ENCODE peak calls at places on chromosomes 4 and X, in five cellular contexts. U is upper lobe of left lung, H is suprapubic skin, W is endothelial cell of umbilical vein, Q is stomach. B is an unnamed sample.

GRCh38 chr4:53541577-53542206 is 49.6 kb downstream of the LNX1 start:
- DNase-seq in U (no peak), W (peak; percentile 84), Q (no peak), H (no peak), B (no peak)

GRCh38 chrX:153465691-153466380 is 4.5 kb downstream of the HAUS7 start:
- DNase-seq in H (no peak), U (no peak), Q (no peak), W (no peak), B (no peak)

GRCh38 chrX:29841750-29842149 is 373.6 kb upstream of the MAGEB2 start:
- DNase-seq in W (peak; percentile 3), U (no peak), Q (no peak), H (no peak), B (no peak)

GRCh38 chr4:10364194-10364593 is 93.0 kb downstream of the ZNF518B start:
- DNase-seq in Q (no peak), W (no peak), H (no peak), U (no peak), B (no peak)

GRCh38 chr4:40825014-40825838 is 75.5 kb downstream of the NSUN7 start:
- DNase-seq in Q (no peak), H (peak; percentile 31), W (no peak), U (no peak), B (no peak)

GRCh38 chrX:3166670-3167455 is 125.6 kb downstream of the ARSF start:
- DNase-seq in H (no peak), U (no peak), Q (no peak), W (no peak), B (no peak)

GRCh38 chrX:30950391-30950790 is 61.3 kb upstream of the TAB3 start:
- DNase-seq in H (no peak), W (no peak), U (no peak), Q (no peak), B (no peak)

GRCh38 chrX:107734646-107735045 is 40.9 kb downstream of the TSC22D3 start:
- DNase-seq in W (peak; percentile 51), Q (no peak), H (no peak), U (no peak), B (no peak)

GRCh38 chr4:24643774-24644520 is 59.6 kb upstream of the DHX15 start:
- DNase-seq in H (no peak), Q (no peak), U (no peak), W (no peak), B (no peak)

GRCh38 chr4:77047037-77047436 is 28.8 kb downstream of the CCNI start:
- DNase-seq in Q (no peak), H (no peak), U (no peak), W (peak; percentile 31), B (no peak)

GRCh38 chr4:147853706-147854105 is 121.8 kb downstream of the ARHGAP10 start:
- DNase-seq in H (no peak), W (no peak), U (no peak), Q (no peak), B (no peak)

GRCh38 chrX:24956828-24957227 is 58.9 kb downstream of the ARX start:
- DNase-seq in Q (no peak), H (no peak), W (no peak), U (no peak), B (no peak)

GRCh38 chrX:72029473-72030411 is 102.0 kb downstream of the RTL5 start:
- DNase-seq in U (no peak), W (peak; percentile 89), H (no peak), Q (no peak), B (no peak)

GRCh38 chr4:9758641-9759317 is 22.7 kb upstream of the DRD5 start:
- DNase-seq in H (no peak), Q (no peak), W (no peak), U (peak; percentile 35), B (no peak)

GRCh38 chr4:11475871-11476270 is 47.2 kb upstream of the HS3ST1 start:
- DNase-seq in Q (no peak), W (peak; percentile 74), H (no peak), U (no peak), B (no peak)

GRCh38 chrX:4710618-4711433 is 997.4 kb upstream of the PRKX start:
- DNase-seq in H (no peak), W (no peak), Q (peak; percentile 76), U (no peak), B (no peak)

GRCh38 chr4:16029329-16029728 is 54.5 kb downstream of the PROM1 start:
- DNase-seq in U (no peak), Q (no peak), W (no peak), H (no peak), B (no peak)

GRCh38 chr4:141686146-141686775 is 49.9 kb downstream of the IL15 start:
- DNase-seq in W (peak; percentile 70), Q (no peak), H (no peak), U (no peak), B (no peak)

GRCh38 chrX:22194207-22194606 is 78.5 kb upstream of the CBLL2 start:
- DNase-seq in W (no peak), Q (no peak), H (no peak), U (no peak), B (no peak)

GRCh38 chr4:7183161-7183560 is 9.2 kb upstream of the SORCS2 start:
- DNase-seq in W (no peak), Q (no peak), H (peak; percentile 16), U (no peak), B (no peak)

DNA sequence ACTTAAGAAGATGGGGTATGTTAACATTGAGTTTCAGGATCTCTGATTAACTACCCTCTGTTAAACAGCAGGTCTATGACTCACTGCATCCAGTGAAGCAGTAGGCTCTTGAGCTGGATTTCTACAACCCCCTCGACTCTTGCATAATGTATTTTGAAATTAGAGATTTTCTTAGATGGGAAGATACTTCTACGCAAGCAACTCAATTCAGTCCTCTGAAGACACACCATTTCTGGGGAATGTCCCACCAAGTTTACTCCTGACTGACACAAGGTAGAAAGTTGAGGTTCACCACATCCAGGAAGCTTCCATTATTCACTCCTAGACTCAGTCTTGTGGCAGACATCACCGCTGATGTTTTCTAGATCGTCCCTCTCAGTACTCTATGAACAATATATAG is 12.9 kb downstream of the PALLD start:
- DNase-seq in Q (no peak), H (no peak), U (no peak), W (no peak), B (no peak)
- H3K4me1 ChIP-seq in Q (no peaks in the 10 kb centered on the region), H (no peaks in the 10 kb centered on the region), U (no peaks in the 10 kb centered on the region), W (no peaks in the 10 kb centered on the region), B (no peaks in the 10 kb centered on the region)

GRCh38 chr4:59126159-59126558 is 2016.0 kb upstream of the IGFBP7 start:
- DNase-seq in Q (no peak), H (no peak), U (no peak), W (no peak), B (no peak)

GRCh38 chr4:59122626-59123025 is 2012.4 kb upstream of the IGFBP7 start:
- DNase-seq in W (no peak), Q (no peak), H (no peak), U (no peak), B (no peak)

DNA sequence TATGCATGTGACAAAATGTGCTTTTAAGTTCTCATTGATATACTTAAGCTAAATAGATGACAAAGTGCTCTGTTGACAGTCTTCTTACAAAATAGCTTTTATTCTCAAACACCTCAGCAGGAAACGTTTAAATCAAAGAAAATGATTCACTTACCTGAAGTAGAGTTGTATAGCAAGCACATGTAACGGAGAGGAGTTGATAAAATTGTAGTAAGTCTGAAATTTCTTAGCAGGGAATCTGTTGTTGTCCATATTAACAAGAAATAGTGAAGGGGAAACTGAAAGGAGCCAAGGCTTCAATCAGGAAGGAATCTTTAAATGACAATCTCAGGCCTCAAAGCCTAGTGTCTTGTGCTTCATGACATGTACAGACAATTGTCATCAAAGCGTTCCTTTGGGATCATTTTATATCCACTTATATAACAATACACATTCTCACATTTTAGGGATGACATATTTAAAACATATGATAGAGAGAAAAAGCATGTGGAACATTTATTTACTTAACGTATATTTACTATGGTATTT is 2010.2 kb upstream of the IGFBP7 start:
- DNase-seq in Q (no peak), H (no peak), W (no peak), U (no peak), B (no peak)
- TF ChIP-seq POLR2AphosphoS5 in Q (no peak), H (no peak), W (no peak), U (no peak), B (no peak)

DNA sequence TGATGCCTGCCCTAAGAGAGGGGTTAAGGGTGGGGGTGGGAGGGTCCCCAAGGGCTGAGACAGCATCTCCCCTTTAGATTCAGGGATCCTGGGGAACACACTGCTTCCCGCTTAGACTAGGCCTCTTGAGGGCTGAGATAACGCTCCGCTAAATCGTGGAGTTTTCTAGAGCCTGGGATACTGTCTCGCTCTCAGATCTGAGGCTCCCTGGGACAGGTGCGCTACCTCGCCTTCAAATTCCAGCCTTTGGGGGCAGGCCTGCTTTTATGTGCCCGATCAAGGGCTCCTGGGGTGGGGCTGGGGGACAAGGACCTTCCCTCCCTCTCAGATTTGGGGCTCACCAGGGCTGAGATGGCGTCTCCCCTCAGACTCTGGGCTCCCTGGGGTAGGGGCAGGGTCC is 440 bp upstream of the ARHGAP36 start:
- DNase-seq in Q (no peak), U (no peak), W (no peak), H (no peak), B (no peak)
- H3K4me3 ChIP-seq in Q (no peak overlapping the region), U (no peak overlapping the region), W (no peak overlapping the region), H (no peak overlapping the region), B (no peak overlapping the region)

GRCh38 chr4:101793397-101793796 is 2.9 kb downstream of the BANK1 start:
- DNase-seq in U (no peak), Q (no peak), H (no peak), W (no peak), B (no peak)

GRCh38 chr4:101790521-101791188 is at the start of gene BANK1:
- DNase-seq in H (no peak), Q (peak; percentile 62), W (peak; percentile 62), U (peak; percentile 91), B (peak; percentile 71)

GRCh38 chr4:101795704-101796103 is 5.2 kb downstream of the BANK1 start:
- DNase-seq in W (no peak), Q (no peak), U (no peak), H (no peak), B (no peak)

GRCh38 chr4:101791189-101791572 is 651 bp downstream of the BANK1 start:
- DNase-seq in U (no peak), Q (no peak), H (no peak), W (no peak), B (peak; percentile 17)

GRCh38 chr4:101792056-101792575 is 1.6 kb downstream of the BANK1 start:
- DNase-seq in U (no peak), Q (no peak), H (no peak), W (no peak), B (no peak)
- H3K4me1 ChIP-seq in U (peaks cover 2% of the 10 kb centered on the region), Q (no peaks in the 10 kb centered on the region), H (peaks cover 8% of the 10 kb centered on the region), W (peaks cover 4% of the 10 kb centered on the region), B (no peaks in the 10 kb centered on the region)

DNA sequence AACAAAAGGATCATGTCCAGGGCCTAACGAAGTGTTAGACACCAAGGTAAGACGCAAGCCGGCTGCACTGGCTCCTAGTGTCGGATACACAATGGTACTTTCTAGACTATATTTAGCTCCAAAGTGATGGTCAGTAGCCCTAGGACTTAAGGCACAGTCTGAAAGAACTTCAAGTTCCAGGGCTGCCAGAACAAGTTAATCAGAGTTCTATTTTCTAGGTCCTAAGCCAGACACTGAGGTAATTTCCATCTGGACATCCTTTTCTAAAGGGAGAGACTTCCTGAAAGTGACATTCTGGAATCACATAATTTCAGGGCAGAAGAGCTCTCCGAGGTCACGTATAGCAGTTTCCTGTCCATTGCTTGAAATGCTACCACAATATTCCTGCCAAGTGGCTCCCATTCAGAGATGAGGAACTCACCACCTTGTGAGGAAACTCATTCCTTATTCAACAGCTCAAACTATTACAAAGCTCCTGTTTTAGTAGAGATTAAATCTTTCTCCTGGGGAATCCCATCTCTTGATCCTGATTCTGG is 118.0 kb downstream of the COL25A1 start:
- DNase-seq in U (no peak), W (peak; percentile 78), Q (no peak), H (no peak), B (no peak)
- TF ChIP-seq POLR2AphosphoS5 in U (peak; percentile 35), W (no peak), Q (no peak), H (no peak), B (no peak)

B was measured in transverse colon.